ENCODE peak calls at places on chromosomes 11 and 22, in four cellular contexts. G is transverse colon, I is PC-9, Q is left lung. W is an unnamed sample.

GRCh38 chr11:23021287-23021863 is 161.1 kb upstream of the CCDC179 start:
- DNase-seq in I (no peak), G (peak), Q (no peak), W (no peak)

GRCh38 chr11:47800759-47801158 is 33.6 kb upstream of the FNBP4 start:
- DNase-seq in Q (no peak), G (no peak), I (no peak), W (no peak)

GRCh38 chr11:34380696-34381095 is 22.9 kb upstream of the ABTB2 start:
- DNase-seq in G (no peak), Q (no peak), I (peak), W (no peak)

GRCh38 chr22:46971141-46971775 is 208.8 kb downstream of the TBC1D22A start:
- DNase-seq in Q (no peak), I (no peak), G (no peak), W (no peak)

GRCh38 chr22:48209473-48210271 is 1447.2 kb downstream of the TBC1D22A start:
- DNase-seq in G (no peak), I (no peak), Q (peak), W (no peak)

GRCh38 chr22:40033586-40034380 is 39.0 kb downstream of the FAM83F start:
- DNase-seq in I (no peak), Q (no peak), G (no peak), W (no peak)

GRCh38 chr11:56842829-56843794 is 94.6 kb upstream of the OR9G4 start:
- DNase-seq in Q (no peak), I (peak), G (no peak), W (no peak)

GRCh38 chr11:7525424-7525823 is 11.6 kb downstream of the PPFIBP2 start:
- DNase-seq in I (no peak), G (no peak), Q (no peak), W (no peak)

GRCh38 chr11:122494171-122494570 is 161.4 kb upstream of the UBASH3B start:
- DNase-seq in G (no peak), Q (no peak), I (no peak), W (peak)

GRCh38 chr11:843818-844692 is 1.4 kb downstream of the TSPAN4 start:
- DNase-seq in G (peak), Q (peak), I (peak), W (peak)

GRCh38 chr11:85133636-85134035 is 493.5 kb downstream of the DLG2 start:
- DNase-seq in G (no peak), I (no peak), Q (no peak), W (no peak)

GRCh38 chr11:58912124-58912523 is 27.2 kb upstream of the GLYATL1 start:
- DNase-seq in Q (no peak), G (no peak), I (no peak), W (no peak)

GRCh38 chr11:10899542-10899830 is 41.6 kb upstream of the ZBED5 start:
- DNase-seq in Q (peak), I (peak), G (peak), W (no peak)

GRCh38 chr22:48842583-48842945 is 985.1 kb downstream of the BRD1 start:
- DNase-seq in G (no peak), I (no peak), Q (peak), W (no peak)

GRCh38 chr11:12599408-12600143 is 74.6 kb upstream of the TEAD1 start:
- DNase-seq in G (peak), Q (peak), I (no peak), W (peak)

GRCh38 chr11:19958218-19958617 is 202.1 kb downstream of the DBX1 start:
- DNase-seq in G (no peak), I (no peak), Q (no peak), W (no peak)

GRCh38 chr22:42792909-42793847 is 63.9 kb downstream of the ARFGAP3 start:
- DNase-seq in G (no peak), I (no peak), Q (peak), W (peak)

GRCh38 chr11:100827934-100828661 is 141.0 kb downstream of the ARHGAP42 start:
- DNase-seq in Q (no peak), G (no peak), I (peak), W (no peak)

GRCh38 chr11:36775157-36775556 is 177.1 kb upstream of the RAG2 start:
- DNase-seq in I (no peak), G (no peak), Q (no peak), W (no peak)

GRCh38 chr22:23268877-23269276 is 88.6 kb downstream of the BCR start:
- DNase-seq in Q (no peak), I (no peak), G (no peak), W (no peak)

GRCh38 chr11:134578807-134579708 is 167.0 kb upstream of the B3GAT1 start:
- DNase-seq in Q (no peak), G (peak), I (no peak), W (no peak)

GRCh38 chr11:66333220-66333877 is 2.9 kb downstream of the RIN1 start:
- DNase-seq in Q (peak), I (no peak), G (no peak), W (no peak)

GRCh38 chr11:66335531-66336233 is 552 bp downstream of the RIN1 start:
- DNase-seq in Q (peak), G (no peak), I (peak), W (peak)

GRCh38 chr11:66334605-66335442 is 1.4 kb downstream of the RIN1 start:
- DNase-seq in G (no peak), Q (peak), I (no peak), W (no peak)

GRCh38 chr11:66332371-66333219 is 3.6 kb downstream of the RIN1 start:
- DNase-seq in I (no peak), G (no peak), Q (peak), W (no peak)

GRCh38 chr11:66333896-66334604 is 2.2 kb downstream of the RIN1 start:
- DNase-seq in Q (peak), I (no peak), G (no peak), W (no peak)
- H3K4me3 ChIP-seq in Q (no peak), I (no peak), G (no peak), W (no peak)

GRCh38 chr11:131248588-131248987 is 121.8 kb upstream of the NTM start:
- DNase-seq in I (no peak), G (no peak), Q (no peak), W (no peak)

GRCh38 chr11:131242616-131243015 is 127.8 kb upstream of the NTM start:
- DNase-seq in I (no peak), Q (no peak), G (no peak), W (no peak)

GRCh38 chr11:131246156-131246555 is 124.3 kb upstream of the NTM start:
- DNase-seq in I (no peak), Q (no peak), G (no peak), W (no peak)

GRCh38 chr11:131246589-131247164 is 123.7 kb upstream of the NTM start:
- DNase-seq in Q (peak), G (peak), I (no peak), W (no peak)
- H3K4me3 ChIP-seq in Q (no peak), G (no peak), I (no peak), W (no peak)

GRCh38 chr11:65869643-65870306 is 2.8 kb downstream of the EFEMP2 start:
- DNase-seq in I (no peak), G (no peak), Q (peak), W (no peak)

GRCh38 chr11:65870706-65871681 is 1.6 kb downstream of the EFEMP2 start:
- DNase-seq in G (no peak), Q (peak), I (no peak), W (no peak)

GRCh38 chr11:65868907-65869306 is 3.7 kb downstream of the EFEMP2 start:
- DNase-seq in I (no peak), G (no peak), Q (peak), W (no peak)

GRCh38 chr11:65871811-65872548 is 620 bp downstream of the EFEMP2 start:
- DNase-seq in Q (peak), G (no peak), I (no peak), W (no peak)

GRCh38 chr11:65870307-65870658 is 2.3 kb downstream of the EFEMP2 start:
- DNase-seq in I (no peak), G (no peak), Q (peak), W (no peak)
- H3K4me3 ChIP-seq in I (no peak), G (no peak), Q (no peak), W (no peak)

GRCh38 chr11:114132427-114132826 is 72.9 kb downstream of the ZBTB16 start:
- DNase-seq in I (no peak), Q (no peak), G (peak), W (no peak)

GRCh38 chr11:114133548-114134329 is 74.2 kb downstream of the ZBTB16 start:
- DNase-seq in I (no peak), Q (no peak), G (peak), W (peak)

GRCh38 chr11:114134870-114135269 is 75.4 kb downstream of the ZBTB16 start:
- DNase-seq in I (no peak), G (peak), Q (no peak), W (no peak)

GRCh38 chr11:114131366-114131963 is 72.0 kb downstream of the ZBTB16 start:
- DNase-seq in I (no peak), G (peak), Q (no peak), W (no peak)

DNA sequence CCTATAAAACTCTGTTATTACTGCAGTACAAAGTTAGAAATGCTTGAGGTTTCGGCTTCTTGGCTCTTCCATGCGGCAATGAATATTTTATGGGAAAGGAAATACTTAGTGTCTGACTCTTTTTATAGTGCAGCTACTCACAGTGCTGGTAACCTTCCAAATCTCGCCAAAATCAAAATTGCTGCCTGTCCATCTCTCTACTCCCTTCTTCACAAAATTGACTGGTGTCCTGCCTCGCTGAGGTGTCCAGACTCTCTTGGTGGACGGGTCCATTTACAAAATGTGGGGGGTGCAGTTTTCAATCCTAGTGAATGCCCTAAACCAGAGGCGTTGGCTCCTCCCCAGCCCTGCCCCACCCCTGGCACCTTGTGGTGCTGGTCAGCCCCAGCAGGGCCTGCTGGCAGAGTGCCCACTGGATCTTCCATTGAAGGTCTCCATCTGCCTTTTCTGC is 73.5 kb downstream of the ZBTB16 start:
- DNase-seq in G (no peak), Q (no peak), I (no peak), W (peak)
- H3K4me3 ChIP-seq in G (no peak), Q (no peak), I (no peak), W (peak)

GRCh38 chr22:26482171-26482570 is 1.4 kb downstream of the HPS4 start:
- DNase-seq in Q (no peak), I (no peak), G (no peak), W (no peak)
- H3K4me3 ChIP-seq in Q (no peak), I (no peak), G (no peak), W (no peak)

DNA sequence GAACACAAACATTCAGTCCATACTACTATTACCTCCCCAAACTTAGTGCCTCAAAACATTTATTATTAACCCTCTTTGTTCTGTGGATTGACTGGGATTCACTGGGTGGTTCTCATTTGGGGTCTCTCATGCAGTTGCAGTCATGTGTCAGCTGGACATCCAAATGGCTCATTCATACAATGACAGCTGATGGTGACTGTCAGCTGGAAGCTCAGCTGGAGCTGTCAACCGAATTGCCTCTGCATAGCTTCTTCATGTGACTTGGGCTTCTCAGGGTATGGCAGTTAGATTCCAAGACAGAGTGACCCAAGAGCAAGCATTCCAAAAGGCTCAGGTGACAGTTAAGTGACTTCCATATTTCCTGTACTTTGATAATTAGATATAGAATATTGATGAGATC is 85.2 kb downstream of the CCDC34 start:
- DNase-seq in G (no peak), I (no peak), Q (no peak), W (no peak)
- H3K4me3 ChIP-seq in G (no peak), I (no peak), Q (no peak), W (no peak)

W was measured in gastrocnemius medialis.